ENCODE peak calls at places on chromosomes 4 and X, in five cellular contexts. One of them, this sample, is unnamed.

GRCh38 chr4:84483738-84484137 is 15.4 kb downstream of the NKX6-1 start:
- DNase-seq in GM13976: no peak
- DNase-seq in foreskin fibroblast: no peak
- DNase-seq in IMR-90: no peak
- DNase-seq in CD14-positive monocyte: no peak
- DNase-seq in this sample: peak

GRCh38 chr4:139750099-139750498 is 84.5 kb downstream of the MGST2 start:
- DNase-seq in CD14-positive monocyte: no peak
- DNase-seq in IMR-90: no peak
- DNase-seq in GM13976: no peak
- DNase-seq in foreskin fibroblast: no peak
- DNase-seq in this sample: no peak

GRCh38 chrX:106698693-106699092 is 27.8 kb upstream of the RNF128 start:
- DNase-seq in CD14-positive monocyte: no peak
- DNase-seq in foreskin fibroblast: peak
- DNase-seq in GM13976: no peak
- DNase-seq in IMR-90: peak
- DNase-seq in this sample: no peak

GRCh38 chrX:153643431-153644351 is 3.3 kb upstream of the DUSP9 start:
- DNase-seq in CD14-positive monocyte: no peak
- DNase-seq in GM13976: peak
- DNase-seq in IMR-90: no peak
- DNase-seq in foreskin fibroblast: peak
- DNase-seq in this sample: peak

GRCh38 chr4:7805533-7806079 is 134.1 kb downstream of the AFAP1 start:
- DNase-seq in IMR-90: peak
- DNase-seq in GM13976: no peak
- DNase-seq in CD14-positive monocyte: no peak
- DNase-seq in foreskin fibroblast: peak
- DNase-seq in this sample: no peak

GRCh38 chr4:139030614-139031235 is 15.1 kb downstream of the NOCT start:
- DNase-seq in IMR-90: peak
- DNase-seq in GM13976: peak
- DNase-seq in CD14-positive monocyte: peak
- DNase-seq in foreskin fibroblast: peak
- DNase-seq in this sample: peak

GRCh38 chr4:20137176-20137575 is 114.5 kb upstream of the SLIT2 start:
- DNase-seq in foreskin fibroblast: peak
- DNase-seq in GM13976: no peak
- DNase-seq in IMR-90: peak
- DNase-seq in CD14-positive monocyte: no peak
- DNase-seq in this sample: no peak

GRCh38 chr4:150149381-150149780 is 71.1 kb downstream of the DCLK2 start:
- DNase-seq in foreskin fibroblast: peak
- DNase-seq in GM13976: no peak
- DNase-seq in IMR-90: no peak
- DNase-seq in CD14-positive monocyte: no peak
- DNase-seq in this sample: no peak

GRCh38 chr4:86940176-86940575 is 5.4 kb downstream of the AFF1 start:
- DNase-seq in IMR-90: peak
- DNase-seq in foreskin fibroblast: peak
- DNase-seq in GM13976: no peak
- DNase-seq in CD14-positive monocyte: no peak
- DNase-seq in this sample: no peak

GRCh38 chrX:24838624-24839023 is 144.9 kb downstream of the POLA1 start:
- DNase-seq in CD14-positive monocyte: no peak
- DNase-seq in foreskin fibroblast: peak
- DNase-seq in IMR-90: peak
- DNase-seq in GM13976: peak
- DNase-seq in this sample: no peak

GRCh38 chr4:15100994-15101695 is 98.9 kb downstream of the CPEB2 start:
- DNase-seq in foreskin fibroblast: peak
- DNase-seq in GM13976: no peak
- DNase-seq in IMR-90: peak
- DNase-seq in CD14-positive monocyte: no peak
- DNase-seq in this sample: no peak

GRCh38 chrX:36961590-36961989 is 46.6 kb upstream of the FAM47C start:
- DNase-seq in foreskin fibroblast: no peak
- DNase-seq in GM13976: no peak
- DNase-seq in CD14-positive monocyte: no peak
- DNase-seq in IMR-90: no peak
- DNase-seq in this sample: peak

GRCh38 chr4:56907489-56908205 is at the start of gene REST:
- DNase-seq in foreskin fibroblast: peak
- DNase-seq in GM13976: peak
- DNase-seq in CD14-positive monocyte: peak
- DNase-seq in IMR-90: peak
- DNase-seq in this sample: peak

GRCh38 chrX:124086411-124086810 is 124.9 kb downstream of the STAG2 start:
- DNase-seq in CD14-positive monocyte: no peak
- DNase-seq in foreskin fibroblast: no peak
- DNase-seq in GM13976: no peak
- DNase-seq in IMR-90: no peak
- DNase-seq in this sample: no peak

GRCh38 chr4:71907782-71908181 is 123.9 kb upstream of the GC start:
- DNase-seq in IMR-90: no peak
- DNase-seq in foreskin fibroblast: no peak
- DNase-seq in GM13976: no peak
- DNase-seq in CD14-positive monocyte: no peak
- DNase-seq in this sample: no peak

GRCh38 chr4:152605641-152606304 is 69.9 kb upstream of the FBXW7 start:
- DNase-seq in GM13976: no peak
- DNase-seq in CD14-positive monocyte: no peak
- DNase-seq in foreskin fibroblast: peak
- DNase-seq in IMR-90: peak
- DNase-seq in this sample: no peak